ENCODE peak calls at places on chromosomes 2 and 18, in four cellular contexts. L, O, Y and K are unnamed samples.

GRCh38 chr2:141455211-141455826 is 675.5 kb downstream of the LRP1B start:
- DNase-seq in L (no peak), O (no peak), Y (no peak), K (no peak)

GRCh38 chr18:34128436-34128835 is 96.3 kb downstream of the NOL4 start:
- DNase-seq in L (no peak), O (no peak), Y (no peak), K (no peak)

GRCh38 chr2:6654279-6654678 is 211.4 kb downstream of the CMPK2 start:
- DNase-seq in L (no peak), O (no peak), Y (no peak), K (no peak)

GRCh38 chr2:191202209-191202721 is 42.9 kb upstream of the MYO1B start:
- DNase-seq in L (no peak), O (no peak), Y (no peak), K (no peak)

GRCh38 chr2:96537734-96538486 is 1.4 kb downstream of the ARID5A start:
- DNase-seq in L (no peak), O (no peak), Y (no peak), K (no peak)

GRCh38 chr18:46623541-46623940 is 33.5 kb downstream of the LOXHD1 start:
- DNase-seq in L (no peak), O (no peak), Y (no peak), K (no peak)

GRCh38 chr2:15732341-15733077 is 140.8 kb downstream of the DDX1 start:
- DNase-seq in L (no peak), O (peak; percentile 38), Y (no peak), K (no peak)

GRCh38 chr2:11753886-11754704 is 7.7 kb downstream of the LPIN1 start:
- DNase-seq in L (no peak), O (peak; percentile 48), Y (peak; percentile 54), K (no peak)

GRCh38 chr2:222410534-222410933 is 13.8 kb upstream of the SGPP2 start:
- DNase-seq in L (no peak), O (no peak), Y (no peak), K (peak; percentile 53)

GRCh38 chr2:202317080-202317859 is 51.7 kb downstream of the NOP58 start:
- DNase-seq in L (no peak), O (no peak), Y (no peak), K (no peak)

GRCh38 chr2:130245976-130246375 is 47.7 kb upstream of the TUBA3E start:
- DNase-seq in L (no peak), O (no peak), Y (no peak), K (no peak)

GRCh38 chr18:159037-159652 is 788 bp downstream of the USP14 start:
- DNase-seq in L (peak; percentile 33), O (no peak), Y (peak; percentile 47), K (no peak)

GRCh38 chr2:70645733-70646420 is 92.3 kb upstream of the TGFA start:
- DNase-seq in L (peak; percentile 17), O (no peak), Y (peak; percentile 23), K (peak; percentile 31)

DNA sequence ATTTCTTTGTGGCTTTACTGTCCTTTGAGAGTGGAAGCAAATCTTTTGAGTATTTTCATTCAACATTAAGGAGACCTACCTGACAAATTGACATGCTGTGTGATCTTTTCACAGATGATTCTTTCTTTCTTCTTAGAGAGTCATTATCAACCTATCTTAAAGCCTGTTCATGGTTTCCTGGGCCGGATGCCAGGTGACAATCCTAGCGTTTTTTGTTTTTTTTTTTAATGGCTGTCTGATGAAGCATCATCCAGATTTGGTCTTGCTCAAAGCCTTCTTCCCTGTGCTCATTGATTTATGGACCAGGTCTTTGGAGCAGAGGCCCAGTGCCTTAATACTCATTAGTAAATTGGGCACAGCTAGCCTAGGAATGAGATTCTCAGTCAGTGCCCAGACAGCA is 9.8 kb upstream of the MGAT5 start:
- DNase-seq in L (no peak), O (no peak), Y (no peak), K (no peak)
- TF ChIP-seq ESRRA in L (no peak), O (no peak), Y (no peak), K (no peak)

DNA sequence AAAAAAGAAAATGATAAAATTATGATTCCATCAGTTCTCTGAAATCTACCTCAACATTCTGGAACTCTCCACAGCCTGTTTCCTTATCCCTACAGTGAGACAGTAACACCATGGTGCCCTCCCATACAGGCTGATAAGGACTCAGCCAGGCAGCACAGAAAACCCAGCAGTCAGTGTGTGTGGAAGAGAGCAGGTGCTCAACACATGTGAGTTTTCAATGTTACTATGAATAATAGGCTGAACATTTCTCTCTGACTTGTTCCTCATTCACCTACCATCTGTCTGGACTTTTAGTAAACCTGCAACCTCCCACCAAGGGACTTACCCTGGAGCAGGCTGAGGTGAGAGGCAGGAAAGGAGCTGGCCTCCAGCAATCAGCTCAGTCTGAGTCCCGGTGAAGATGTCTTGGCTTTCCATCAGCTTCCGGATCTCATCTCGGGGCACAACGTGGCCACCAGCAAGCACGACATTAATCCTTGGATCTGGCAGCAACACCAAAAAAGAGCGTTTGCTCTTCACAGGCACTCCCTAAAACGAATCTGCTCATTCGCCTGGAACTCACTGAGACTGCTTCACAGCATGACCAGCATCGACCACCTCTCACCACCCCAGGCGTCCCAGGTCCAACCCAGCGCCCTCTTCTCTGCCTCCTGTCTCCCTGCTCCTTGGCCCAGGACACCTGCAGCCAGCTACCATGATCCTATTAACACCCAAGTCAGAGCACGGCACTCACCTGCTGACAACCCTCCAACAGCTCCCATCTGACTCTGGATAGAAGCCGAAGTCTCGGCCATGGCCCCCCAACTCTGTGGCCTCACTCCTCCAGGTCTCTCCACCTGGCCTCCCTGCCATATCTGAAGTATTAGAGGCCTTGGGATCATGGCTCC is 16.5 kb downstream of the PASK start:
- DNase-seq in L (no peak), O (no peak), Y (no peak), K (no peak)
- TF ChIP-seq ATF3 in L (no peak), O (no peak), Y (no peak), K (no peak)

GRCh38 chr2:216236486-216236885 is 127.3 kb downstream of the XRCC5 start:
- DNase-seq in L (no peak), O (no peak), Y (no peak), K (no peak)
- TF ChIP-seq ESRRA in L (no peak), O (no peak), Y (no peak), K (no peak)

GRCh38 chr2:75241696-75242095 is 42.4 kb upstream of the TACR1 start:
- DNase-seq in L (peak; percentile 25), O (no peak), Y (peak; percentile 12), K (no peak)

GRCh38 chr2:75233965-75234364 is 34.6 kb upstream of the TACR1 start:
- DNase-seq in L (no peak), O (no peak), Y (no peak), K (no peak)

GRCh38 chr2:75237296-75237695 is 38.0 kb upstream of the TACR1 start:
- DNase-seq in L (no peak), O (no peak), Y (no peak), K (no peak)

GRCh38 chr2:75243219-75243618 is 43.9 kb upstream of the TACR1 start:
- DNase-seq in L (no peak), O (no peak), Y (no peak), K (no peak)

GRCh38 chr2:75238670-75239330 is 39.5 kb upstream of the TACR1 start:
- DNase-seq in L (no peak), O (no peak), Y (no peak), K (no peak)
- TF ChIP-seq ATF3 in L (no peak), O (no peak), Y (peak; percentile 18), K (no peak)

DNA sequence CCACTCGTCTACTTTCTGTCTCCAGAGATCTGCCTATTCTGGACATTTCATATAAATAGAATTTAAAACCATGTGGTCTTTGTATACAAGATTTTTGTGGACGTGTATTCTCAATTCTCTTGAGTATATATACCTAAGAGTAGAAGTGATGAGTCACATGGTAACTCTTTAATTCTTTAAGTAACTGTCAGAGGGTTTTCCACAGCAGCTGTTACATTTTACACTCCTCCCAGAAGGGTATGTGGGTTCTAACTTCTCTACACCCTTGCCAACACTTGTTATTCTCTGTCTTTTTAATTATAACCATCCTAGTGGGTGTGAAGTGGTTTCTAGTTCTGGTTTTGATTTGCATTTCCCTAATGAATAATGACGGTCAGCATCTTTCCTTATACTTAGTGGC is 70.9 kb downstream of the MAP3K20 start:
- DNase-seq in L (no peak), O (no peak), Y (no peak), K (no peak)
- TF ChIP-seq ESRRA in L (no peak), O (no peak), Y (no peak), K (no peak)

DNA sequence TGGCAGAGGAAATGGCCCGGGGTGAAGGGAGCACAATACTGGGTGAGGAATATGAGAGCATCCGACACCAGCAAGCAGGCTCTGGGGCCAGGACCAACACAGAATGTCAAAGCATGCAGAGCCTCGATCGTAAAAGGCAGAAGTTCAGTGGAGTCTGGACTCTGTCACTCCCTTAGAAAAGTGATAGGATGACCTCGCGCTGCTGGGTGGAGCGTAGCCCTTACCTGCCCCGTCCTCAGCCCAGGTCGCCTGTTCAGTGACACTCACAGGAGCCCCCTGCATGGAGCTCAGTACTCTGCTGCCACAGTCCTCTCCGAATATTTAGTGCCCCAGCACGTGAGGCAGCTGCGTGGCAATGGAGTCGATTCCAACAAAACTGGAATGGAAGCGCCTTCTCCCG is 236.7 kb upstream of the MYT1L start:
- DNase-seq in L (no peak), O (no peak), Y (no peak), K (no peak)
- TF ChIP-seq ATF3 in L (no peak), O (no peak), Y (no peak), K (no peak)